ENCODE peak calls at places on chromosome 5, in six cellular contexts. B is K562, P is HepG2, Y is HEK293T, N is A549, I is IMR-90. M is an unnamed sample.

GRCh38 chr5:96909435-96909834 is 26.4 kb upstream of the LNPEP start:
- DNase-seq in P (peak; percentile 27), Y (no peak), I (no peak), B (no peak), N (no peak), M (no peak)

GRCh38 chr5:553874-554273 is 29.6 kb upstream of the SLC9A3 start:
- DNase-seq in I (no peak), B (no peak), N (peak; percentile 86), P (no peak), Y (peak; percentile 72), M (no peak)

GRCh38 chr5:137753227-137753985 is 757 bp downstream of the HNRNPA0 start:
- DNase-seq in I (no peak), Y (peak; percentile 11), B (no peak), P (no peak), N (no peak), M (no peak)

GRCh38 chr5:60395712-60396329 is 304.1 kb downstream of the DEPDC1B start:
- DNase-seq in Y (no peak), P (no peak), N (no peak), B (peak; percentile 1), I (no peak), M (no peak)

GRCh38 chr5:15008476-15008875 is 136.9 kb upstream of the ANKH start:
- DNase-seq in N (peak; percentile 94), Y (peak; percentile 61), B (peak; percentile 33), I (peak; percentile 98), P (peak; percentile 95), M (no peak)

GRCh38 chr5:43947870-43948269 is 344.9 kb downstream of the NNT start:
- DNase-seq in N (no peak), P (no peak), B (no peak), Y (no peak), I (no peak), M (no peak)

GRCh38 chr5:140262221-140262620 is 40.7 kb downstream of the PFDN1 start:
- DNase-seq in P (no peak), B (no peak), N (no peak), Y (no peak), I (no peak), M (no peak)

GRCh38 chr5:207599-207998 is 10.4 kb downstream of the CCDC127 start:
- DNase-seq in N (no peak), P (no peak), I (peak; percentile 33), B (peak; percentile 71), Y (no peak), M (no peak)

GRCh38 chr5:85681871-85682270 is 935.9 kb upstream of the COX7C start:
- DNase-seq in N (no peak), P (no peak), Y (no peak), I (no peak), B (peak; percentile 50), M (no peak)

GRCh38 chr5:76403963-76404693 is 1.0 kb downstream of the IQGAP2 start:
- DNase-seq in Y (peak; percentile 45), B (peak; percentile 67), N (peak; percentile 25), P (peak; percentile 96), I (no peak), M (peak; percentile 60)

GRCh38 chr5:109759304-109759703 is 69.6 kb downstream of the MAN2A1 start:
- DNase-seq in Y (no peak), I (peak; percentile 60), N (no peak), B (no peak), P (no peak), M (no peak)

GRCh38 chr5:151023651-151024050 is 3.3 kb downstream of the GPX3 start:
- DNase-seq in I (no peak), N (no peak), Y (no peak), P (no peak), B (no peak), M (no peak)

GRCh38 chr5:151021771-151022170 is 1.4 kb downstream of the GPX3 start:
- DNase-seq in N (no peak), I (no peak), Y (no peak), B (no peak), P (no peak), M (no peak)

GRCh38 chr5:151024440-151024839 is 4.0 kb downstream of the GPX3 start:
- DNase-seq in B (no peak), P (no peak), I (no peak), N (no peak), Y (no peak), M (no peak)

GRCh38 chr5:151023047-151023615 is 2.7 kb downstream of the GPX3 start:
- DNase-seq in I (peak; percentile 40), Y (no peak), N (no peak), P (no peak), B (peak; percentile 82), M (no peak)

GRCh38 chr5:151022511-151023018 is 2.2 kb downstream of the GPX3 start:
- DNase-seq in N (no peak), I (no peak), Y (no peak), B (peak; percentile 80), P (no peak), M (no peak)
- TF ChIP-seq BHLHE40 in N (no peak), I (no peak), Y (no peak), B (no peak), P (no peak), M (no peak)

DNA sequence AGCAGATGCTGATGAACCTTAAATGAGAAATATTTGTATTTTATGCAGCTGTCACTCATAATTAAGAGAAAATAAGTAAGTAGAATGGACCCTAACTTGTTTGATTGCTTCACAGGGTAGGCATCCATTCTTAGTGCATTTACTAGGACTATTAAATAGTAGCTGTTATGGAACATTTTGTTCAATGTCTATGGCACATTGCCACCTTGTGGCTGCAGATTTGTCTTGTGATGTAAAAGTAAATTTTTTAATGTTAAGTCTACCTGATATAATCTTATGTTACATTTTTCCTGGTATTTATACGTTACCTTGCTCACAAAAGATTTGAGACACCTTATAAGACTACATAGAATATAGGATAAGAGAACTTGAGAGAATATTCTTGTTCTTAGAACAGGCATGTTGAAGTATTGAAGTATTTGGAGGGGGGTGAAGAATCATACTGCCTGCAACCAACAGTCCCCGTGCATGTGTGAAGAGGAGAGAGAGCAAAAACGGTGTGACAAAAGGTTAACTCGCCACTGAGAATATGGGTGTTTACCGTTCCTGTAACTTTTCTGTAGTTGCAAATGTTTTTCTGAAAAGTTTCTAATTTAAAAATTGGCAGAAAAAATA is 161.1 kb downstream of the MAST4 start:
- DNase-seq in Y (peak; percentile 27), N (peak; percentile 61), I (peak; percentile 44), P (peak; percentile 20), B (peak; percentile 39), M (no peak)
- TF ChIP-seq BHLHE40 in Y (no peak), N (no peak), I (no peak), P (no peak), B (no peak), M (no peak)

DNA sequence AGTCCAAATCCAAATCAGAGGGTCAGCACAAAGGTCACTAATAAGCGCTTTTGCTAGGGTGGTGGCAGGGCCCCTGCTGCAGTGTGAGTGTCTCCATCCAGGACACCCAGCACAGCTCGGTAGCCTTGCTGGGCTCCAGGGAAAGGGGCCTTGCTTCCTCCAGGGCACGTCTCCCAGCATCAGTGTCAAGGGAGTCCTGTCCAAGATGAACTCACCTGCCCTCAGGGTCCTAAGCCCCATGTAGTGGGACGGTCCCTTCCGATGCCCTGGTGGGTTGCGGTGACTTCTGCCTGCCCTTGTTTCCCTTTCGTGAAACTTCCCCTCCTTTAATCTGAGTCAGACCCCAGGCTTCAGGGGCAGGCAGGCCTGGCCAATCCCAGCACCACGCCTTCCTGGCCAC is 101.7 kb downstream of the ZNF354C start:
- DNase-seq in B (no peak), P (no peak), Y (no peak), N (no peak), I (no peak), M (no peak)
- TF ChIP-seq BHLHE40 in B (no peak), P (no peak), Y (no peak), N (no peak), I (no peak), M (no peak)

GRCh38 chr5:177369050-177369912 is 11.6 kb downstream of the RGS14 start:
- DNase-seq in N (peak; percentile 49), I (no peak), Y (peak; percentile 62), P (no peak), B (peak; percentile 71), M (no peak)
- TF ChIP-seq BHLHE40 in N (no peak), I (no peak), Y (no peak), P (no peak), B (no peak), M (no peak)

DNA sequence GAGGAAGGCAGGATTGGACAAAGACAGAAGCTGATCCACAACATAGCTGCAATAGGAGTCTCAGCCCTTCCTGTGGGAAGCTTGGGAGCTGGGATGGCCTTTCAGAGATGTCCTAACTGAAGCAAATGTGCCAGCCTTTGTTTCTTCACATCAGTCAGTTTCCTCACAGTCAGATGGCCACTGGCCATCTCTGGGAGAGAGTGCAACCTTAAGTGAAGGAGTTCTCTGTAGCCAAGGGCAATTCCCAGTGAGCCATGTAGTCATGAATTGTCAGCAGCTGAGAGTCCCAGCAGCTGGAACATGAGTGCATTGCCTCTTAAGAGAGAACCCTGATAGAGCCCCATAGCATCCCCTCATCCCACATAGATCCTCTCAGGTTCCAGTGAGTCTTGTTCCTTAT is 89.1 kb upstream of the LIFR start:
- DNase-seq in B (no peak), I (no peak), N (no peak), Y (no peak), P (no peak), M (no peak)
- TF ChIP-seq BHLHE40 in B (no peak), I (no peak), N (no peak), Y (no peak), P (no peak), M (no peak)